ENCODE peak calls at places on chromosomes 7 and 10, in seven cellular contexts. D is NCI-H748 treated with DMSO at 0.1 percent for 48 hours, N is left ventricle myocardium inferior, T is erythroblast, E is NCI-H1105, S is posterior vena cava, Y is aorta. G is an unnamed sample.

GRCh38 chr7:85186083-85186520 is 754 bp downstream of the SEMA3D start:
- DNase-seq in D (peak), S (peak), Y (peak), E (peak), T (no peak), N (no peak), G (peak)

GRCh38 chr7:74569501-74570075 is 87.9 kb upstream of the GTF2I start:
- DNase-seq in E (no peak), Y (no peak), S (no peak), N (no peak), D (no peak), T (no peak), G (no peak)

GRCh38 chr10:49751636-49752510 is 10.2 kb downstream of the OGDHL start:
- DNase-seq in S (no peak), Y (peak), D (no peak), T (no peak), E (no peak), N (no peak), G (peak)

GRCh38 chr7:81111781-81112540 is 193.1 kb upstream of the SEMA3C start:
- DNase-seq in S (no peak), T (no peak), N (no peak), D (no peak), Y (no peak), E (no peak), G (no peak)

GRCh38 chr10:22414146-22414545 is 68.8 kb downstream of the SPAG6 start:
- DNase-seq in Y (no peak), E (no peak), D (no peak), T (no peak), N (no peak), S (no peak), G (no peak)

GRCh38 chr10:88994034-88994433 is 3.4 kb downstream of the FAS start:
- DNase-seq in S (no peak), T (no peak), E (no peak), N (no peak), Y (no peak), D (no peak), G (no peak)

GRCh38 chr10:6009159-6009558 is 31.8 kb upstream of the IL15RA start:
- DNase-seq in D (no peak), S (no peak), E (no peak), T (no peak), N (no peak), Y (no peak), G (no peak)

GRCh38 chr7:99201027-99201426 is 6.9 kb downstream of the KPNA7 start:
- DNase-seq in S (no peak), E (no peak), T (no peak), N (no peak), D (no peak), Y (no peak), G (no peak)

GRCh38 chr10:132142396-132143161 is 44.2 kb upstream of the DPYSL4 start:
- DNase-seq in E (peak), S (peak), Y (peak), T (peak), N (peak), D (no peak), G (no peak)

GRCh38 chr7:21754963-21755362 is 190.7 kb downstream of the CDCA7L start:
- DNase-seq in N (no peak), S (no peak), E (no peak), Y (no peak), T (no peak), D (no peak), G (no peak)

GRCh38 chr10:129839285-129840195 is 124.5 kb downstream of the EBF3 start:
- DNase-seq in D (no peak), Y (no peak), T (no peak), N (no peak), S (no peak), E (no peak), G (no peak)

GRCh38 chr10:87935290-87936141 is 72.1 kb downstream of the PTEN start:
- DNase-seq in E (no peak), S (no peak), Y (no peak), D (no peak), N (no peak), T (no peak), G (no peak)

GRCh38 chr10:127813290-127813689 is 76.3 kb downstream of the FOXI2 start:
- DNase-seq in E (no peak), Y (no peak), S (no peak), T (no peak), N (no peak), D (no peak), G (no peak)

GRCh38 chr10:59876695-59877094 is 29.7 kb downstream of the CCDC6 start:
- DNase-seq in Y (no peak), T (no peak), D (peak), S (no peak), N (no peak), E (no peak), G (no peak)

GRCh38 chr10:99347672-99348071 is 18.5 kb downstream of the CNNM1 start:
- DNase-seq in T (no peak), Y (no peak), D (no peak), E (no peak), S (no peak), N (no peak), G (no peak)

GRCh38 chr7:4189151-4189570 is 492.9 kb upstream of the FOXK1 start:
- DNase-seq in S (peak), Y (peak), D (peak), N (peak), T (no peak), E (peak), G (peak)

G was measured in right atrium auricular region.